ENCODE peak calls at places on chromosomes 6 and 20, in five cellular contexts. D is AG09319, T is heart left ventricle, V is astrocyte of the spinal cord, M is fibroblast of lung. L is an unnamed sample.

GRCh38 chr6:162198925-162199324 is 528.6 kb downstream of the PRKN start:
- DNase-seq in D (no peak), T (no peak), V (no peak), M (no peak), L (no peak)

GRCh38 chr6:136236491-136237293 is 13.4 kb downstream of the MTFR2 start:
- DNase-seq in D (no peak), T (no peak), V (no peak), M (no peak), L (no peak)

GRCh38 chr20:18190466-18191233 is 53.0 kb downstream of the KAT14 start:
- DNase-seq in D (no peak), T (no peak), V (no peak), M (no peak), L (no peak)

GRCh38 chr6:116475151-116475550 is 14.0 kb downstream of the CALHM6 start:
- DNase-seq in D (no peak), T (no peak), V (no peak), M (no peak), L (no peak)

GRCh38 chr6:75775219-75775618 is 26.2 kb downstream of the MYO6 start:
- DNase-seq in D (no peak), T (no peak), V (no peak), M (peak), L (no peak)

GRCh38 chr6:65649392-65649791 is 57.6 kb downstream of the EYS start:
- DNase-seq in D (no peak), T (no peak), V (no peak), M (no peak), L (no peak)

GRCh38 chr6:111416529-111416928 is 66.5 kb downstream of the REV3L start:
- DNase-seq in D (no peak), T (no peak), V (no peak), M (peak), L (no peak)

GRCh38 chr6:129009856-129010255 is 126.9 kb downstream of the LAMA2 start:
- DNase-seq in D (no peak), T (no peak), V (no peak), M (no peak), L (no peak)

GRCh38 chr6:29757701-29758293 is 34.6 kb downstream of the HLA-F start:
- DNase-seq in D (no peak), T (no peak), V (no peak), M (no peak), L (no peak)

GRCh38 chr6:73694711-73695411 is 1.1 kb upstream of the CD109 start:
- DNase-seq in D (no peak), T (no peak), V (peak), M (peak), L (no peak)

GRCh38 chr6:159104931-159105330 is 60.1 kb upstream of the TAGAP start:
- DNase-seq in D (no peak), T (no peak), V (no peak), M (no peak), L (no peak)

GRCh38 chr6:56851541-56852248 is 103.2 kb upstream of the BEND6 start:
- DNase-seq in D (peak), T (no peak), V (peak), M (peak), L (peak)

GRCh38 chr6:38684244-38684643 is 18.7 kb downstream of the GLO1 start:
- DNase-seq in D (no peak), T (no peak), V (no peak), M (no peak), L (no peak)

GRCh38 chr20:61953789-61954125 is 111.9 kb downstream of the TAF4 start:
- DNase-seq in D (no peak), T (no peak), V (no peak), M (no peak), L (no peak)

GRCh38 chr20:2942439-2942838 is 69.2 kb downstream of the PTPRA start:
- DNase-seq in D (no peak), T (no peak), V (peak), M (peak), L (no peak)

GRCh38 chr6:7920425-7920824 is 9.8 kb upstream of the TXNDC5 start:
- DNase-seq in D (no peak), T (no peak), V (no peak), M (no peak), L (no peak)

GRCh38 chr20:48864738-48865318 is 37.0 kb upstream of the PREX1 start:
- DNase-seq in D (no peak), T (no peak), V (no peak), M (no peak), L (no peak)

GRCh38 chr20:63911171-63911570 is 16.2 kb downstream of the DNAJC5 start:
- DNase-seq in D (no peak), T (no peak), V (peak), M (peak), L (no peak)

GRCh38 chr20:23024701-23025100 is 10.4 kb upstream of the SSTR4 start:
- DNase-seq in D (no peak), T (no peak), V (no peak), M (peak), L (no peak)

GRCh38 chr20:46013826-46014516 is 5.3 kb downstream of the MMP9 start:
- DNase-seq in D (no peak), T (peak), V (peak), M (peak), L (no peak)

GRCh38 chr20:36572701-36573102 is 695 bp upstream of the TGIF2 start:
- DNase-seq in D (no peak), T (no peak), V (no peak), M (peak), L (no peak)

GRCh38 chr6:50602191-50602810 is 111.0 kb upstream of the TFAP2D start:
- DNase-seq in D (no peak), T (no peak), V (peak), M (peak), L (no peak)

GRCh38 chr20:9508696-9509178 is 5.7 kb upstream of the LAMP5 start:
- DNase-seq in D (no peak), T (no peak), V (no peak), M (no peak), L (no peak)

GRCh38 chr6:53426544-53427270 is 78.0 kb upstream of the ELOVL5 start:
- DNase-seq in D (no peak), T (no peak), V (no peak), M (no peak), L (no peak)

GRCh38 chr20:15199698-15200097 is 862.3 kb upstream of the FLRT3 start:
- DNase-seq in D (no peak), T (no peak), V (no peak), M (no peak), L (no peak)

GRCh38 chr20:44031001-44031574 is 116.4 kb downstream of the TOX2 start:
- DNase-seq in D (no peak), T (no peak), V (no peak), M (no peak), L (no peak)

GRCh38 chr6:33029297-33030184 is 20.1 kb upstream of the HLA-DOA start:
- DNase-seq in D (no peak), T (no peak), V (no peak), M (no peak), L (no peak)

GRCh38 chr6:79525272-79526100 is 11.7 kb downstream of the LCA5 start:
- DNase-seq in D (no peak), T (no peak), V (peak), M (no peak), L (no peak)

GRCh38 chr6:157985378-157986155 is 3.9 kb downstream of the SYNJ2 start:
- DNase-seq in D (no peak), T (no peak), V (no peak), M (no peak), L (no peak)

GRCh38 chr6:26125015-26125690 is 37.9 kb downstream of the HFE start:
- DNase-seq in D (no peak), T (no peak), V (no peak), M (peak), L (no peak)

GRCh38 chr6:90285611-90286381 is 10.8 kb downstream of the BACH2 start:
- DNase-seq in D (peak), T (peak), V (peak), M (peak), L (peak)

GRCh38 chr20:50615407-50615806 is 75.9 kb downstream of the RIPOR3 start:
- DNase-seq in D (no peak), T (no peak), V (no peak), M (no peak), L (no peak)

GRCh38 chr6:73006161-73006560 is 219.1 kb downstream of the KHDC1L start:
- DNase-seq in D (no peak), T (no peak), V (no peak), M (no peak), L (no peak)

GRCh38 chr6:149933461-149933860 is 8.4 kb upstream of the ULBP2 start:
- DNase-seq in D (no peak), T (no peak), V (no peak), M (no peak), L (no peak)

GRCh38 chr20:5919634-5920544 is 30.4 kb downstream of the TRMT6 start:
- DNase-seq in D (no peak), T (no peak), V (peak), M (no peak), L (no peak)

GRCh38 chr6:108689279-108690161 is 128.8 kb downstream of the FOXO3 start:
- DNase-seq in D (peak), T (peak), V (peak), M (peak), L (no peak)

GRCh38 chr20:36275011-36275410 is 31.1 kb upstream of the DLGAP4 start:
- DNase-seq in D (no peak), T (no peak), V (no peak), M (no peak), L (no peak)

DNA sequence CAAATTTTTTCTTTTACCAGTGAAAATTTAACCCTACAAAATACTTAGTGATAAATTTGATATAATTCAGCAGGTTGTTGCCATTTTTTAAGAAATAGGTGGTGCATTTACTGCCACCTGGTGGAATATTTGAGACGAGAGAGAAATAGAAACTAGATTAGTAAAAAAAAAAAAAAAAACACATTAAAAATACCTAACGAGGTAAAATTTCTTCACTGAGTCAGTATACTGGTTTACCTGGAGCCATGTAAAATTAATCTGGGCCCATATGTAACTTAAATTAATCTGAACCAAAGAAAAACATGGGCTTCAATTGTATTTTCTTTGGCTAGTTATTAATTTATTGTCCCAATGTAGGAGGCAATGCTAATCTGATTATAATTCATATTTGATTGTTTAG is 520.8 kb downstream of the EPM2A start:
- DNase-seq in D (peak), T (no peak), V (peak), M (peak), L (no peak)
- TF ChIP-seq CTCF in D (peak), T (peak), V (peak), M (peak), L (peak)

GRCh38 chr6:118788702-118789101 is 105.2 kb upstream of the ASF1A start:
- DNase-seq in D (no peak), T (no peak), V (no peak), M (no peak), L (no peak)
- TF ChIP-seq CTCF in D (no peak), T (no peak), V (no peak), M (no peak), L (no peak)

GRCh38 chr6:122809001-122809400 is 19.9 kb downstream of the SMPDL3A start:
- DNase-seq in D (no peak), T (no peak), V (no peak), M (peak), L (no peak)

GRCh38 chr6:122809671-122810070 is 20.6 kb downstream of the SMPDL3A start:
- DNase-seq in D (no peak), T (no peak), V (no peak), M (no peak), L (no peak)

GRCh38 chr6:122808121-122808885 is 19.2 kb downstream of the SMPDL3A start:
- DNase-seq in D (no peak), T (no peak), V (no peak), M (no peak), L (no peak)

GRCh38 chr6:122806290-122806689 is 17.2 kb downstream of the SMPDL3A start:
- DNase-seq in D (no peak), T (no peak), V (no peak), M (peak), L (no peak)

GRCh38 chr6:122810189-122810588 is 21.1 kb downstream of the SMPDL3A start:
- DNase-seq in D (no peak), T (no peak), V (no peak), M (no peak), L (no peak)
- TF ChIP-seq CTCF in D (no peak), T (no peak), V (no peak), M (no peak), L (no peak)

GRCh38 chr20:31841928-31842327 is 3.5 kb downstream of the FOXS1 start:
- DNase-seq in D (no peak), T (peak), V (peak), M (peak), L (no peak)

GRCh38 chr20:31843288-31843687 is 2.1 kb downstream of the FOXS1 start:
- DNase-seq in D (no peak), T (no peak), V (no peak), M (no peak), L (no peak)

GRCh38 chr20:31839782-31840487 is 5.5 kb downstream of the FOXS1 start:
- DNase-seq in D (no peak), T (no peak), V (peak), M (no peak), L (no peak)

GRCh38 chr20:31842471-31843157 is 2.8 kb downstream of the FOXS1 start:
- DNase-seq in D (no peak), T (peak), V (peak), M (peak), L (no peak)

DNA sequence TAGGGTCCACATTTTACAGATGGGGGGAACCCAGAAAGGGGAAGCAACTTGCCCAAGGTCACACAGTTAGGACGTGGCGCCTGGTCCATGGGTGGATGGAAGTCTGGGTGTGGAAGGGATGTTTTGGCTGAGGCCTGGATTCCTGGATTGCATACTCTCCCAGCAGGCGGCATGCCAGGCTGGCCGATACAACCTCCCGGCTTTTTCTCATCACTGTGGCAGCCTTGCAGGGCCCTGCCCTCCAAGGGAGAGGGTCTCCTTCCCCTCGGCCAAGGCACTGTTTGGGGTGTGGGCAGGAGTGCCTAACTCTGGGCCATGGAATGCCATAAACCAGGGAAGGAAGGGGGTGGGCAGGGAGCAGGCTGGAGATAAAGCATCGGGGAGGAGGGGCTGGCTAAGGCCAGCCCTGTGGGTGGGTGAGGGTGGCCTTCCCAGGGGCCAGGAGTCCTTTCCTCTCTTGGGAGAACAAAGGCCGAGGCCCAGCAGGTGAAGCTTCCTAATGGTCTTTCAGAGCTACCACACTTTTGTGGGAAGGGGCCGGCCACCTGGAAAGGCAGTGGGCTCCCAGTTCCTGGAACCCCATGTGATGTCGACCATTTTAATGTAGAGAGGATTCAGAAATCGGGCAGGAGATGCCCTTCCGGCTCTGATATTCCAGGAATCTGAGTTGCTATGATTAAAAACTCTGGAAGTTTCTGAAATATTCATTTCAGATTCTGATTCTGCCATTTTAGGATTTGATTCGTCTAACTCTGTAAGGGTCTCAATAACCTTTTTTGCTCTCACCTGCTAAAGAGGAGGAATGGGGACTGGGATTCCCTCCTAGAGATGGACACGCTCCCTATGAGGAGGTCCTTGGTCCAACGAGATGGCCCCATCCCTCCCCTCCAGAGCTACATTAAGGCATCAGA is 4.2 kb downstream of the FOXS1 start:
- DNase-seq in D (no peak), T (no peak), V (no peak), M (no peak), L (no peak)
- TF ChIP-seq CTCF in D (no peak), T (no peak), V (no peak), M (no peak), L (no peak)

L was measured in HFF-Myc.